ENCODE peak calls at places on chromosomes 4 and X, in eight cellular contexts. N, P, I, K, Z, H, M and V are unnamed samples.

GRCh38 chrX:49120104-49120503 is 3.4 kb downstream of the GPKOW start:
- DNase-seq in I (no peak), P (no peak), H (no peak), N (no peak), Z (no peak), M (no peak), K (no peak), V (no peak)

GRCh38 chr4:141388483-141388882 is 167.8 kb downstream of the ZNF330 start:
- DNase-seq in H (no peak), I (no peak), Z (no peak), K (no peak), N (no peak), P (no peak), M (no peak), V (no peak)

GRCh38 chr4:107349732-107350131 is 313.6 kb upstream of the DKK2 start:
- DNase-seq in P (no peak), K (no peak), Z (no peak), M (no peak), N (no peak), H (no peak), I (no peak), V (no peak)

GRCh38 chr4:74092957-74093356 is 6.0 kb downstream of the CXCL2 start:
- DNase-seq in I (no peak), H (no peak), N (no peak), Z (no peak), K (no peak), P (no peak), M (no peak), V (no peak)

GRCh38 chrX:71533850-71534515 is 1.1 kb downstream of the OGT start:
- DNase-seq in N (peak), M (peak), P (peak), H (peak), K (peak), I (peak), Z (no peak), V (no peak)

GRCh38 chrX:48989483-48989882 is 12.6 kb downstream of the GRIPAP1 start:
- DNase-seq in N (no peak), Z (no peak), I (no peak), P (peak), H (no peak), M (no peak), K (no peak), V (no peak)

GRCh38 chr4:177596035-177596434 is 153.8 kb upstream of the AGA start:
- DNase-seq in Z (peak), K (peak), I (no peak), N (peak), H (no peak), M (no peak), P (no peak), V (no peak)

GRCh38 chr4:83582289-83582756 is 46.4 kb downstream of the GPAT3 start:
- DNase-seq in H (peak), K (no peak), P (no peak), Z (no peak), I (no peak), N (no peak), M (peak), V (no peak)

GRCh38 chrX:40074080-40074958 is 23.4 kb downstream of the BCOR start:
- DNase-seq in M (no peak), H (no peak), Z (no peak), I (no peak), K (no peak), N (peak), P (no peak), V (no peak)

GRCh38 chr4:140675599-140676231 is 80.5 kb downstream of the TBC1D9 start:
- DNase-seq in K (no peak), P (no peak), N (no peak), Z (no peak), I (no peak), H (no peak), M (no peak), V (no peak)

GRCh38 chr4:47071863-47072441 is 40.6 kb downstream of the GABRB1 start:
- DNase-seq in N (no peak), M (no peak), P (no peak), H (no peak), Z (no peak), K (no peak), I (no peak), V (no peak)

GRCh38 chr4:15003441-15003890 is 1.2 kb downstream of the CPEB2 start:
- DNase-seq in H (peak), P (peak), M (peak), K (peak), I (peak), Z (no peak), N (peak), V (no peak)

GRCh38 chr4:996994-997374 is 3.8 kb upstream of the SLC26A1 start:
- DNase-seq in K (no peak), M (no peak), H (no peak), I (no peak), N (no peak), P (no peak), Z (no peak), V (no peak)
- H3K4me3 ChIP-seq in K (peak), M (no peak), H (no peak), I (peak), N (peak), P (no peak), Z (no peak), V (no peak)

GRCh38 chrX:136210243-136210642 is 41.0 kb downstream of the MAP7D3 start:
- DNase-seq in I (no peak), K (no peak), H (no peak), Z (no peak), N (no peak), P (no peak), M (no peak), V (no peak)
- H3K27ac ChIP-seq in I (peak), K (no peak), H (no peak), Z (no peak), N (no peak), P (no peak), M (no peak), V (no peak)

DNA sequence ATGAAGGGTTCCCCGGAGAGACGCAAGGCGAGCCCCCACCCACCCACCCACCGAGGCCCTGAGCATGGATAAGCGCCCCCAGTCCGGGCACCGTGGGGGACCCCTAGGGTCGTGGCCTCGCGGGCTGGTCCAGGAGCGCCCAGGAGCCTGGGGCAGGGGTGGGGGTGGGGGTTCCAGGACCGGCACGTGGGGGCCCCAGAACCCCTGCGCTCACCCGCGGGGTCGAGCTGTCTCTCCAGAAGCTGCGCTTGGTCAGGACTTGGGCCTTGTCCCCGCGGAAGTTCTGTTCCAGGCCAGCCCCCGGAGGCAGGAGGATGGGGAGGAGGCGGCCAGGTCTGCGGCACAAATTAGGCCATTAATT is 11.2 kb upstream of the SHOX start:
- DNase-seq in Z (no peak), N (no peak), H (no peak), I (no peak), M (no peak), K (no peak), P (no peak), V (no peak)
- H3K4me3 ChIP-seq in Z (no peak), N (no peak), H (no peak), I (no peak), M (no peak), K (no peak), P (no peak), V (no peak)

GRCh38 chr4:75940692-75941253 is at the start of gene NAAA:
- DNase-seq in N (peak), Z (peak), I (peak), K (peak), H (peak), P (peak), M (peak), V (no peak)

GRCh38 chr4:75935628-75936027 is 5.2 kb downstream of the NAAA start:
- DNase-seq in Z (no peak), I (no peak), N (no peak), P (no peak), K (no peak), M (no peak), H (no peak), V (no peak)

DNA sequence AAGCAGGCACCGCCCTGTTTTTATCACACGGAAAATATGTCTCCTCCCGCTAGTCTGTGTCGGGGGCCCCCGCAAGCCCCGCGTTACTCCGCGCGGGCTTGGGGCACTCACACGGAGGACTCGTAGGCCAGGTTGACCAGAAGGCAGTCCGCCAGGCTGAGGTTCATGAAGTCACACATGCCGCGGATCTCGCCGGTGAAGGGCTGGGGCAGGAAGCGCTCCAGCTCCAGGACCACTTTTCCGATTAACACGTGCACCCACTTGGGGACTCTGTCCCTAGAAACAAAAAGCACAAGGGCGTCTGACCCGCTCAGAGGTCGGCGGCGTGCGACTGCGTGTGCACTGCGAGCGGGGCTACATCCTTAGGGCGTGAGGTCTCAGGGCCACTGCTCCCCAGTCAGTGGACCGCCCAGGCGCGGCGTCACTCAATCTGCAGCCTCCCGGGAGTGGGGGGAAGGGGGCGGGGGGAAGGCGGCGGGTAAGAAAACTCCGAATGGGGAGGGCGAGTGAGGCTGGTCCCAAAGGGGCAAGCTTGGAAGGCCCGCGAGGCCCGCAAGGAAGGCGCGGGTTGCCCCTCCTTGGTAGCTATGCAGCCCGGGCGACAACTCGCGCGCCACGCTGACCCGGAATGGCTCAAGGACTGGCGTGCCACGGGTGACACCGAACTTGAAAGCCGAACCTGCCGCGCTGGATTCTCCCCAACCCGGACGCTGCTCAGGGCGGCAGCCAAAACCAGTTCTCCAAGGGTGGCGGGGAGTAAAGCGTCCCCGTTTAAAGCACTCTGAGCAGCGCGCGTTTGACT is 722 bp downstream of the NAAA start:
- DNase-seq in H (peak), K (peak), I (peak), Z (peak), M (peak), P (peak), N (peak), V (no peak)
- H3K27ac ChIP-seq in H (peak), K (peak), I (peak), Z (peak), M (no peak), P (peak), N (peak), V (no peak)

GRCh38 chrX:65744965-65745364 is 77.5 kb downstream of the MSN start:
- DNase-seq in K (no peak), N (no peak), P (no peak), Z (no peak), I (no peak), M (no peak), H (no peak), V (no peak)

GRCh38 chrX:65745992-65746391 is 78.5 kb downstream of the MSN start:
- DNase-seq in M (no peak), P (no peak), H (no peak), I (no peak), N (no peak), K (no peak), Z (no peak), V (no peak)

GRCh38 chrX:65741823-65742222 is 74.4 kb downstream of the MSN start:
- DNase-seq in I (no peak), M (no peak), P (no peak), K (no peak), N (no peak), Z (no peak), H (no peak), V (no peak)

GRCh38 chrX:65740909-65741308 is 73.5 kb downstream of the MSN start:
- DNase-seq in I (no peak), K (no peak), M (no peak), N (no peak), Z (no peak), H (no peak), P (no peak), V (no peak)

GRCh38 chrX:65745427-65745826 is 78.0 kb downstream of the MSN start:
- DNase-seq in Z (no peak), K (no peak), M (no peak), N (no peak), P (no peak), H (peak), I (no peak), V (no peak)
- H3K4me3 ChIP-seq in Z (no peak), K (no peak), M (no peak), N (no peak), P (no peak), H (no peak), I (no peak), V (no peak)

GRCh38 chrX:9846631-9847030 is 60.4 kb downstream of the SHROOM2 start:
- DNase-seq in I (no peak), P (no peak), Z (no peak), M (no peak), N (no peak), H (no peak), K (no peak), V (no peak)

GRCh38 chrX:9845574-9845948 is 59.3 kb downstream of the SHROOM2 start:
- DNase-seq in H (no peak), I (no peak), M (no peak), Z (no peak), K (no peak), N (no peak), P (no peak), V (no peak)

GRCh38 chrX:9848718-9849481 is 62.7 kb downstream of the SHROOM2 start:
- DNase-seq in K (no peak), Z (no peak), I (no peak), N (no peak), P (no peak), H (no peak), M (no peak), V (no peak)

GRCh38 chrX:9844936-9845573 is 58.8 kb downstream of the SHROOM2 start:
- DNase-seq in K (no peak), P (no peak), N (no peak), Z (no peak), H (no peak), I (no peak), M (no peak), V (no peak)

DNA sequence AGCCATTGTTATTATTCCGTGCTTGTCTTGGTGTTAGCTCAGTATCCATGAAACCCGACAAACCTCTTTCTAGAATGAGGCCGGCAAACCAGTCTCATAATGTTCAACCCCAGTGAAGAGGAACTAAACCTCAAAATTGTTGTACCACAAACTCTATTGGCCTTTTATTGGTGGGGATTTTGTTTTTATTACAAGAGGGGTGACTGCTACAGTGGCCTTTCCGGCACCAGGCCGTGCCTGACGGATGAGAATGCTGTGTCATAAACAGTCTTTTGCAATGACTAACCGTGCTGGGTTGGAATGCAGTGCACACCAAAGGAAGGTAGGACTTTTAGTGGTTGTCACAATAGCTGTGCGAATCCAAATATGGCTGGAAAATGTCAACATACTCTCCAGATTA is 60.8 kb downstream of the SHROOM2 start:
- DNase-seq in Z (no peak), P (no peak), N (no peak), I (no peak), K (no peak), M (no peak), H (no peak), V (no peak)
- H3K27ac ChIP-seq in Z (no peak), P (no peak), N (no peak), I (no peak), K (no peak), M (no peak), H (no peak), V (no peak)